ENCODE peak calls at places on chromosomes 2 and 18, in ten cellular contexts. U is HS-27A; C is GM12865; F is neural progenitor cell; H is neural crest cell; X is CD8-positive, alpha-beta memory T cell; E is Calu3; K is EH; R is HuH-7.5; V is NCI-H1436. P is an unnamed sample.
A peak's percentile ranks its signal among the peaks of the same experiment; 100 is the strongest.

GRCh38 chr2:109348645-109349554 is 219.9 kb downstream of the SH3RF3 start:
- DNase-seq in C (peak; percentile 42), F (no peak), V (no peak), K (no peak), X (peak; percentile 67), U (no peak), R (no peak), H (no peak), E (no peak), P (no peak)

GRCh38 chr2:233087725-233088124 is 27.6 kb downstream of the INPP5D start:
- DNase-seq in E (no peak), C (no peak), V (no peak), R (no peak), K (no peak), H (no peak), X (no peak), F (no peak), U (no peak), P (no peak)

GRCh38 chr2:238978507-238978906 is 130.6 kb downstream of the TWIST2 start:
- DNase-seq in R (no peak), K (peak; percentile 51), C (no peak), E (no peak), X (no peak), V (no peak), F (no peak), H (no peak), U (no peak), P (no peak)

GRCh38 chr2:96505231-96505889 is at the start of gene NEURL3:
- DNase-seq in X (no peak), C (no peak), R (peak; percentile 80), U (no peak), E (peak; percentile 88), H (no peak), K (peak; percentile 60), F (no peak), V (no peak), P (peak; percentile 34)

GRCh38 chr2:178152033-178152432 is 39.8 kb downstream of the RBM45 start:
- DNase-seq in H (no peak), F (no peak), C (no peak), X (no peak), K (peak; percentile 25), V (no peak), E (no peak), R (peak; percentile 23), U (no peak), P (no peak)

GRCh38 chr18:75170022-75170789 is 38.7 kb downstream of the PTGR3 start:
- DNase-seq in K (no peak), X (no peak), H (no peak), R (no peak), V (no peak), C (no peak), E (no peak), F (no peak), U (no peak), P (no peak)

GRCh38 chr2:226618875-226619605 is 180.6 kb downstream of the IRS1 start:
- DNase-seq in X (no peak), C (no peak), R (no peak), U (no peak), E (no peak), F (no peak), K (peak; percentile 52), H (no peak), V (no peak), P (no peak)

GRCh38 chr2:217610411-217610814 is 392.4 kb downstream of the TNS1 start:
- DNase-seq in K (no peak), F (no peak), H (no peak), U (no peak), E (peak; percentile 58), V (peak; percentile 25), X (peak; percentile 50), C (peak; percentile 36), R (no peak), P (no peak)

GRCh38 chr2:189870396-189871089 is 86.3 kb downstream of the PMS1 start:
- DNase-seq in U (no peak), H (no peak), F (no peak), C (peak; percentile 35), K (no peak), X (no peak), R (no peak), E (no peak), V (no peak), P (no peak)

P was measured in retinal pigment epithelial cell.